ENCODE peak calls at places on chromosomes 13 and 19, in eight cellular contexts. R is RWPE1, N is fibroblast of villous mesenchyme, H is OCI-LY7, X is ovary, G is mucosa of descending colon, A is HFFc6, U is adrenal gland. M is an unnamed sample.

GRCh38 chr19:14961956-14962685 is 17.5 kb downstream of the SLC1A6 start:
- DNase-seq in R (no peak), N (no peak), H (no peak), X (no peak), G (no peak), A (no peak), U (no peak), M (no peak)

GRCh38 chr13:49165798-49166752 is 54.1 kb upstream of the MLNR start:
- DNase-seq in R (no peak), N (peak; percentile 67), H (peak; percentile 12), X (no peak), G (no peak), A (no peak), U (no peak), M (no peak)

GRCh38 chr13:34458756-34459462 is 483.2 kb upstream of the NBEA start:
- DNase-seq in R (no peak), N (peak; percentile 24), H (no peak), X (peak; percentile 16), G (no peak), A (no peak), U (no peak), M (no peak)

GRCh38 chr19:50552540-50552939 is 15.7 kb downstream of the LRRC4B start:
- DNase-seq in R (no peak), N (no peak), H (no peak), X (no peak), G (no peak), A (no peak), U (no peak), M (no peak)

GRCh38 chr13:59991395-59991794 is 172.3 kb downstream of the DIAPH3 start:
- DNase-seq in R (no peak), N (no peak), H (no peak), X (no peak), G (no peak), A (no peak), U (no peak), M (no peak)

GRCh38 chr13:75702476-75702875 is 66.3 kb downstream of the LMO7 start:
- DNase-seq in R (no peak), N (no peak), H (no peak), X (no peak), G (no peak), A (no peak), U (no peak), M (no peak)

GRCh38 chr19:44447864-44448674 is at the start of gene ZNF229:
- DNase-seq in R (peak; percentile 87), N (peak; percentile 96), H (no peak), X (peak; percentile 83), G (peak; percentile 83), A (peak; percentile 88), U (peak; percentile 89), M (peak; percentile 75)

GRCh38 chr13:72737033-72737432 is 9.3 kb downstream of the BORA start:
- DNase-seq in R (no peak), N (no peak), H (no peak), X (no peak), G (no peak), A (no peak), U (no peak), M (no peak)

GRCh38 chr13:77386880-77387606 is 60.1 kb upstream of the MYCBP2 start:
- DNase-seq in R (no peak), N (peak; percentile 49), H (no peak), X (no peak), G (no peak), A (peak; percentile 69), U (peak; percentile 23), M (no peak)

GRCh38 chr13:20671789-20672188 is 31.7 kb upstream of the IL17D start:
- DNase-seq in R (no peak), N (no peak), H (no peak), X (no peak), G (no peak), A (no peak), U (no peak), M (no peak)

GRCh38 chr19:56971230-56971629 is 130.7 kb upstream of the PEG3 start:
- DNase-seq in R (no peak), N (no peak), H (no peak), X (no peak), G (no peak), A (no peak), U (no peak), M (no peak)

GRCh38 chr19:54147676-54148075 is 10.1 kb downstream of the CNOT3 start:
- DNase-seq in R (no peak), N (no peak), H (no peak), X (no peak), G (no peak), A (no peak), U (no peak), M (no peak)

GRCh38 chr13:31982540-31982939 is 49.0 kb upstream of the FRY start:
- DNase-seq in R (peak; percentile 64), N (peak; percentile 99), H (no peak), X (no peak), G (no peak), A (peak; percentile 93), U (peak; percentile 73), M (no peak)

GRCh38 chr13:111616203-111616602 is 295.8 kb downstream of the TEX29 start:
- DNase-seq in R (no peak), N (no peak), H (no peak), X (no peak), G (no peak), A (no peak), U (no peak), M (no peak)

GRCh38 chr13:48600374-48601364 is 53.1 kb upstream of the CYSLTR2 start:
- DNase-seq in R (no peak), N (peak; percentile 55), H (no peak), X (peak; percentile 24), G (no peak), A (no peak), U (peak; percentile 43), M (no peak)

GRCh38 chr13:67635754-67636153 is 405.6 kb upstream of the PCDH9 start:
- DNase-seq in R (no peak), N (peak; percentile 2), H (no peak), X (no peak), G (no peak), A (no peak), U (no peak), M (no peak)

GRCh38 chr13:99636728-99637353 is 135.6 kb downstream of the TM9SF2 start:
- DNase-seq in R (no peak), N (no peak), H (peak; percentile 56), X (no peak), G (no peak), A (no peak), U (no peak), M (no peak)

GRCh38 chr13:50459658-50460057 is 383.8 kb downstream of the DLEU7 start:
- DNase-seq in R (no peak), N (no peak), H (no peak), X (no peak), G (no peak), A (no peak), U (no peak), M (no peak)

DNA sequence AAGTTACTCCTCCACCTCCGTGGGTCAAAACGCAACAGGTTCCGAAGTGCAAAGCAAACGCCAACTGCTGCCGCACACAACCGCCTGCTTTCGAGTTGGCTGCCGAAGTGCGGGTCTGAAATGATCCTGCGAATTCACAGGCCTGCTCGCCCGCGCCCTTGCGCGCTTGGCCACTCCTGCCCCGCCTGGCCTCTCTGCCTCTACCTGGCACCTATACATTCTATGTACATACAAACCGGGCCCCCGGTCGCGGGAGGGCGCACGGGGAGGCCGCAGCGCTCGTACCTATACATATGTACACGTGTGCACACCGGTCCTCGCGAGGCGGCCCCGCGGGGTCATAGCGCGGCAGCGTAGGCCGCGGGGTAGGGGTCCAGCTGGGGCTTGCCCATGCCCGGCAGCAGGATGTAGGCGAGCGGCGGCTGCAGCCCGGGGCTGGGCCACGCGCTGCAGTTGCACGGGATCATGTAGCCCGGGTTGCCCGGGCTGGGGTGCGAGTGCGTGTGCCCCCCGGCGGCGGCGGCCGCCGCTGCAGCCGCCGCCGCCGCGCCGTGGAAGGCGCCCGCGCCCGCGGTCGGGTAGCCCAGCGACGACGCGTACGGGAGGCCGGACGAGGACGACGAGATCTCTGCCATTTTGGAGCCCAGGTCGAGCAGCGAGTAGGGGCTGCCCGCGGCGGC is 1.3 kb downstream of the SOX21 start:
- DNase-seq in R (peak; percentile 18), N (no peak), H (no peak), X (no peak), G (no peak), A (no peak), U (no peak), M (peak; percentile 36)
- TF ChIP-seq CTCF in R (peak; percentile 39), N (no peak), H (no peak), X (no peak), G (no peak), A (peak; percentile 37), U (no peak), M (peak; percentile 53)

DNA sequence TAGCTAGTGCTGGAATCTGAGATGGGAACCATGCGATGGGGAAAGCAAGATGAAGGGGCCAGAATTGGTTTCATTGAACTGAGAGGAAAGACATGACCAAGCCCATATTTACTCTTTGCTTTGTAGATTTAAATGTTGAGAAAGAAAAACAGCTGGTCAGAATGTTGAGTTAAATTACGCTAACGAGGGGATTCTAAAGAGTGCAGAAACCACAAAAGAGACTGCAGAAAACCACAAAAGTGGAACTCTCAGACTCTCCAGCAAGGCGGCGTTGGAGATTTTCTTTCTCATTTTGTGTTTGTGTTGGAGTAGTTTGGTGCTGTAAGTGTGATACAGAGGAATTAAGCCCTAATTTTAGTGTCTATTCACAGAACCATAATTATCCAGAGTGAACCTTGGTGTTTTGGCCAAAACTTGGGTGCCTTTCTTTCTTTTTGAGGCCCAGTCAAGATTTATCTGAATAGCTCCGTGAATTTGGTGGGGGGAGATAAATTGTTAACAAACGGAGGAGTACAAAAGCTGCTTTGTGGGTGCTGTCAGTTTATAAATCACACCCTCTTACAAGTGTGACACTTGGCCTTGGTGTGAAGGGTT is 26.3 kb downstream of the SAE1 start:
- DNase-seq in R (no peak), N (peak; percentile 47), H (no peak), X (no peak), G (no peak), A (no peak), U (no peak), M (no peak)
- TF ChIP-seq CTCF in R (no peak), N (no peak), H (no peak), X (no peak), G (no peak), A (no peak), U (no peak), M (no peak)

DNA sequence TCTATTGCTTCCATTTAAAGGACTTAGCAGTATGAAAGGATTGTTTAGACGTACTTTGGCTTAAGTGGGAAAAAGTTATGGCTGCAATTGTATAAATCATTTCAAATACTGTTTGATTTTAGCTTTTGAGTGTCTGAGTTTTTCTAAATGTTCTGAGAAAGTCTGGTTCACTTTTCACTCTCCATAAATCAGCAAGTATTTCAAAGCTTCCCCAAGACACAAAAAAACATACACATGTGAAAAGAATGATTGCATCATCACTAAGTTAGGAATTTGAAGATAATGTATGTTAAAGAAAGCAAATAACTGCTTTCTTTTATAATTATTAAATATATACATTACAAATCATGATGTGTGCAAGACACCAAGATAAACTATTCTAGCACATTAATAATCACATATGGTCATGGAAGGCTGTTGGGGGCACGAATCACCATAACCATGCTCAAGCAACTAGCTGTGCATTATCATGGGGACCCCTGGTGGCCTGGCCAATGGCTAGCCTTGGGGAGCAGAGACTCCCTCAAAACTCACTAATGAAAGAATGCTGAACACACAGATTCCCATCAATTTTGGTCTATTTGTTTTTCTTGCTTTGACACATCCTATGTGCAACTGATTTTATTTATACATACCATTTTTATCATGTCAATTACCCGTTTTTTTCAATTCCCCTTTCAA is 111.1 kb downstream of the MIPEP start:
- DNase-seq in R (no peak), N (peak; percentile 74), H (peak; percentile 19), X (no peak), G (no peak), A (no peak), U (no peak), M (no peak)
- TF ChIP-seq CTCF in R (no peak), N (peak; percentile 22), H (peak; percentile 46), X (no peak), G (no peak), A (peak; percentile 56), U (no peak), M (no peak)

GRCh38 chr13:107421028-107421427 is 794.3 kb downstream of the LIG4 start:
- DNase-seq in R (no peak), N (peak; percentile 71), H (no peak), X (no peak), G (no peak), A (no peak), U (no peak), M (no peak)
- TF ChIP-seq CTCF in R (no peak), N (no peak), H (no peak), X (no peak), G (no peak), A (no peak), U (no peak), M (no peak)